ENCODE peak calls at places on chromosome 22, in eight cellular contexts. B, E, C, O, Q, P, X and D are unnamed samples.

GRCh38 chr22:45298934-45299505 is 10.7 kb upstream of the FAM118A start:
- DNase-seq in B (no peak), E (no peak), C (no peak), O (no peak), Q (no peak), P (no peak), X (no peak), D (no peak)

GRCh38 chr22:19057539-19057938 is 64.7 kb downstream of the DGCR2 start:
- DNase-seq in B (no peak), E (no peak), C (no peak), O (no peak), Q (no peak), P (no peak), X (no peak), D (no peak)

GRCh38 chr22:39097098-39098020 is at the start of gene APOBEC3H:
- DNase-seq in B (no peak), E (no peak), C (no peak), O (no peak), Q (no peak), P (no peak), X (peak; percentile 88), D (no peak)

GRCh38 chr22:20549232-20549841 is 41.9 kb downstream of the MED15 start:
- DNase-seq in B (no peak), E (no peak), C (no peak), O (no peak), Q (peak; percentile 46), P (no peak), X (no peak), D (no peak)

GRCh38 chr22:24443668-24444067 is 16.3 kb downstream of the ADORA2A start:
- DNase-seq in B (no peak), E (no peak), C (no peak), O (no peak), Q (no peak), P (no peak), X (no peak), D (no peak)

GRCh38 chr22:43066844-43067385 is 22.3 kb downstream of the TTLL1 start:
- DNase-seq in B (no peak), E (peak; percentile 68), C (no peak), O (no peak), Q (peak; percentile 71), P (no peak), X (peak; percentile 34), D (no peak)

GRCh38 chr22:24502540-24502939 is 7.4 kb downstream of the UPB1 start:
- DNase-seq in B (no peak), E (no peak), C (no peak), O (no peak), Q (no peak), P (no peak), X (no peak), D (no peak)

GRCh38 chr22:46446799-46447198 is 90.6 kb downstream of the CELSR1 start:
- DNase-seq in B (no peak), E (no peak), C (no peak), O (no peak), Q (no peak), P (no peak), X (no peak), D (no peak)

GRCh38 chr22:50670513-50670912 is 2.1 kb upstream of the SHANK3 start:
- DNase-seq in B (no peak), E (no peak), C (no peak), O (no peak), Q (peak; percentile 7), P (no peak), X (no peak), D (no peak)

GRCh38 chr22:46120420-46120737 is 29.9 kb upstream of the PPARA start:
- DNase-seq in B (no peak), E (no peak), C (no peak), O (no peak), Q (no peak), P (no peak), X (no peak), D (no peak)

GRCh38 chr22:28023036-28023435 is 104.0 kb upstream of the PITPNB start:
- DNase-seq in B (peak; percentile 13), E (no peak), C (peak; percentile 12), O (no peak), Q (no peak), P (no peak), X (no peak), D (no peak)

GRCh38 chr22:33431300-33431699 is 373.1 kb upstream of the SYN3 start:
- DNase-seq in B (no peak), E (no peak), C (no peak), O (no peak), Q (no peak), P (no peak), X (no peak), D (no peak)

GRCh38 chr22:37690901-37691504 is 4.9 kb downstream of the NOL12 start:
- DNase-seq in B (peak; percentile 82), E (no peak), C (no peak), O (no peak), Q (no peak), P (no peak), X (peak; percentile 89), D (no peak)

GRCh38 chr22:37701121-37701786 is 4.4 kb downstream of the TRIOBP start:
- DNase-seq in B (no peak), E (no peak), C (no peak), O (no peak), Q (no peak), P (no peak), X (no peak), D (no peak)

GRCh38 chr22:37697540-37697835 is 640 bp downstream of the TRIOBP start:
- DNase-seq in B (no peak), E (no peak), C (no peak), O (no peak), Q (no peak), P (no peak), X (no peak), D (no peak)

GRCh38 chr22:37692627-37693285 is 4.1 kb upstream of the TRIOBP start:
- DNase-seq in B (no peak), E (no peak), C (no peak), O (no peak), Q (no peak), P (no peak), X (no peak), D (no peak)

DNA sequence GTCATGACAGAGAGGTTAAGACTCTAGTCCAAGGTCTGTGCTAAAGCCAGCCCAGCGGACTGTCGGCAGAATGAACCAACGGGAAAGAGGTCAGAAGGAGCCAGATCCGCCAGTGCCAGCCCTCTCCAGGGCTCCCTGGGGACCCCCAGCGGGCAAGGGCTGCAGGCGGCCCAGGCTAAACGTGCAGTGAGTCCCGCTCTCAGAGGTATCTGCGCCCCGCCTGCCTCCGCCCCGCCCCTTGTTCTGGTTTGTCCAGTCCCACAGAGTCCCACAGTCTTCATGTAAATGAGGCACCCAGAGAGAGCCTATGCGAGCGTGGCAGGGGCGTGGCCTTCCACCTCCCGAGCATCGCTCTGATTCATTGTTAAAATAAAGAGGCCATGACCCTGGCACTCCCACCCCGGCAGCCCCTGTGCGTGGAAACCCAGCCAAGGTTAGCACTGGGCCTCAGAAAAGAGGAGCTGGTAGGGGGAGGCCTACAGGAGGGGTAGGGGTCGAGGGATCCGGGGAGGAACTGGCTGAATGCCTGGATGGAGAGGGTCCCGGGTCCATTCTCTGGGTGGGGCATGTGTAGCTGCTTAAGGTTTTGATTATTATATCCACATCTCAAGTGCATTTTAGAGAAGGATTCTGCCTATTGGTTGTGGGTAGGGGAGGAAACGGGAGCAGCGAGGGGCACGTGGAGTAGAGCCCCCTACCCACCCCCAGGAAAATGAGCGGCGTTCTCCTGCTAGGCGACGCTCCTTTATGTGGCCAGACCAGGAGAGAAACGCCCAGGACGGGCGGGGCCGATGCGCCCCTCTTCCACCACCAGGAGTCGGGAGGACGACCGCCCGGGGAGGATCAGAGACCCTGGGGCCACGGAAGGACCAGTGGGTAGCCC is at the start of gene TRIOBP:
- DNase-seq in B (peak; percentile 98), E (peak; percentile 91), C (peak; percentile 90), O (peak; percentile 78), Q (peak; percentile 95), P (peak; percentile 95), X (peak; percentile 93), D (peak; percentile 99)
- TF ChIP-seq CTCF in B (peak; percentile 57), E (peak; percentile 57), C (peak; percentile 50), O (peak; percentile 66), Q (peak; percentile 70), P (peak; percentile 42), X (peak; percentile 53), D (peak; percentile 61)

GRCh38 chr22:22431271-22432220 is 77.0 kb downstream of the ZNF280B start:
- DNase-seq in B (peak; percentile 80), E (peak; percentile 44), C (peak; percentile 32), O (peak; percentile 6), Q (peak; percentile 39), P (peak; percentile 41), X (peak; percentile 18), D (peak; percentile 78)
- TF ChIP-seq CTCF in B (peak; percentile 62), E (peak; percentile 70), C (peak; percentile 59), O (peak; percentile 72), Q (peak; percentile 73), P (no peak), X (peak; percentile 83), D (peak; percentile 72)

GRCh38 chr22:37634505-37635002 is 4.9 kb upstream of the SH3BP1 start:
- DNase-seq in B (no peak), E (no peak), C (no peak), O (no peak), Q (peak; percentile 22), P (no peak), X (no peak), D (no peak)
- TF ChIP-seq CTCF in B (no peak), E (peak; percentile 20), C (no peak), O (peak; percentile 37), Q (peak; percentile 29), P (peak; percentile 4), X (peak; percentile 22), D (peak; percentile 9)

GRCh38 chr22:21755855-21756284 is 20.3 kb upstream of the YPEL1 start:
- DNase-seq in B (no peak), E (peak; percentile 65), C (no peak), O (peak; percentile 42), Q (peak; percentile 74), P (no peak), X (peak; percentile 85), D (no peak)
- TF ChIP-seq CTCF in B (no peak), E (no peak), C (no peak), O (no peak), Q (no peak), P (no peak), X (no peak), D (no peak)